ENCODE peak calls at places on chromosomes 6 and 20, in ten cellular contexts. T is PC-3; M is NCI-H1092 treated with DMSO at 0.1 percent for 48 hours; A is HTR-8/SVneo; G is HepG2; X is psoas muscle; P is COLO829; C is activated naive CD4-positive, alpha-beta T cell treated with Interleukin-2 at 50 U/mL for 16 hours; I is ACHN; R is hypothalamus. V is an unnamed sample.

GRCh38 chr6:20403080-20403765 is 1.5 kb downstream of the E2F3 start:
- DNase-seq in T (peak), M (peak), A (peak), G (peak), X (peak), P (peak), C (peak), I (peak), R (peak), V (peak)

GRCh38 chr6:161273356-161273751 is 507 bp downstream of the AGPAT4 start:
- DNase-seq in T (peak), M (peak), A (no peak), G (no peak), X (peak), P (no peak), C (peak), I (peak), R (peak), V (peak)

GRCh38 chr20:23659989-23660837 is 22.5 kb upstream of the CST3 start:
- DNase-seq in T (no peak), M (no peak), A (no peak), G (peak), X (no peak), P (no peak), C (no peak), I (no peak), R (no peak), V (no peak)

GRCh38 chr6:35687658-35688604 is 784 bp downstream of the FKBP5 start:
- DNase-seq in T (peak), M (peak), A (no peak), G (no peak), X (peak), P (no peak), C (peak), I (peak), R (peak), V (peak)

GRCh38 chr6:139161817-139162284 is 27.0 kb downstream of the HECA start:
- DNase-seq in T (no peak), M (no peak), A (no peak), G (no peak), X (no peak), P (no peak), C (peak), I (no peak), R (no peak), V (no peak)

GRCh38 chr20:25632940-25633790 is 9.4 kb upstream of the NANP start:
- DNase-seq in T (peak), M (no peak), A (no peak), G (no peak), X (no peak), P (no peak), C (no peak), I (no peak), R (no peak), V (no peak)

GRCh38 chr20:49602370-49603208 is 34.7 kb upstream of the PTGIS start:
- DNase-seq in T (no peak), M (no peak), A (no peak), G (no peak), X (no peak), P (no peak), C (no peak), I (no peak), R (no peak), V (no peak)

GRCh38 chr6:107822154-107823046 is 1.7 kb downstream of the SCML4 start:
- DNase-seq in T (no peak), M (no peak), A (no peak), G (no peak), X (no peak), P (no peak), C (peak), I (peak), R (no peak), V (no peak)

GRCh38 chr20:3013771-3014170 is 29.7 kb upstream of the GNRH2 start:
- DNase-seq in T (no peak), M (no peak), A (no peak), G (no peak), X (no peak), P (no peak), C (no peak), I (no peak), R (no peak), V (no peak)

GRCh38 chr6:15870354-15871043 is 207.7 kb upstream of the DTNBP1 start:
- DNase-seq in T (no peak), M (no peak), A (no peak), G (no peak), X (no peak), P (no peak), C (no peak), I (no peak), R (no peak), V (no peak)

GRCh38 chr20:8399963-8400362 is 267.9 kb downstream of the PLCB1 start:
- DNase-seq in T (no peak), M (no peak), A (no peak), G (no peak), X (no peak), P (no peak), C (no peak), I (no peak), R (no peak), V (no peak)

GRCh38 chr6:17242087-17242486 is 39.1 kb upstream of the RBM24 start:
- DNase-seq in T (no peak), M (no peak), A (no peak), G (no peak), X (no peak), P (no peak), C (no peak), I (no peak), R (no peak), V (no peak)

GRCh38 chr6:70060680-70061079 is 194.3 kb downstream of the COL19A1 start:
- DNase-seq in T (no peak), M (no peak), A (no peak), G (no peak), X (no peak), P (no peak), C (no peak), I (no peak), R (no peak), V (no peak)

GRCh38 chr20:58611236-58612020 is 39.7 kb upstream of the STX16 start:
- DNase-seq in T (peak), M (no peak), A (no peak), G (no peak), X (no peak), P (no peak), C (no peak), I (no peak), R (no peak), V (no peak)

GRCh38 chr6:15507746-15508145 is 155.1 kb downstream of the DTNBP1 start:
- DNase-seq in T (no peak), M (no peak), A (no peak), G (no peak), X (no peak), P (no peak), C (no peak), I (no peak), R (no peak), V (no peak)

GRCh38 chr20:25859649-25860530 is 163.2 kb upstream of the ZNF337 start:
- DNase-seq in T (peak), M (peak), A (no peak), G (peak), X (peak), P (no peak), C (peak), I (no peak), R (peak), V (peak)

V was measured in SK-MEL-5.